ENCODE peak calls at places on chromosomes 6 and 20, in six cellular contexts. One of them, this sample, is unnamed.

GRCh38 chr6:117206951-117207687 is 58.2 kb upstream of the VGLL2 start:
- DNase-seq in naive thymus-derived CD4-positive, alpha-beta T cell: no peak
- DNase-seq in A549: no peak
- DNase-seq in stimulated activated CD8-positive, alpha-beta memory T cell treated with anti-CD3 and anti-CD28 coated beads, Interleukin-4, amount 100 ng/mL, for 4 hours: no peak
- DNase-seq in NCI-H1092: no peak
- DNase-seq in AG10803: no peak
- DNase-seq in this sample: peak

GRCh38 chr6:36314221-36315014 is 22.3 kb downstream of the BNIP5 start:
- DNase-seq in naive thymus-derived CD4-positive, alpha-beta T cell: no peak
- DNase-seq in A549: no peak
- DNase-seq in stimulated activated CD8-positive, alpha-beta memory T cell treated with anti-CD3 and anti-CD28 coated beads, Interleukin-4, amount 100 ng/mL, for 4 hours: no peak
- DNase-seq in NCI-H1092: no peak
- DNase-seq in AG10803: no peak
- DNase-seq in this sample: no peak

GRCh38 chr6:156703719-156704118 is 73.5 kb upstream of the ARID1B start:
- DNase-seq in naive thymus-derived CD4-positive, alpha-beta T cell: no peak
- DNase-seq in A549: no peak
- DNase-seq in stimulated activated CD8-positive, alpha-beta memory T cell treated with anti-CD3 and anti-CD28 coated beads, Interleukin-4, amount 100 ng/mL, for 4 hours: no peak
- DNase-seq in NCI-H1092: no peak
- DNase-seq in AG10803: peak
- DNase-seq in this sample: no peak

GRCh38 chr6:40627316-40627715 is 40.2 kb upstream of the LRFN2 start:
- DNase-seq in naive thymus-derived CD4-positive, alpha-beta T cell: no peak
- DNase-seq in A549: no peak
- DNase-seq in stimulated activated CD8-positive, alpha-beta memory T cell treated with anti-CD3 and anti-CD28 coated beads, Interleukin-4, amount 100 ng/mL, for 4 hours: no peak
- DNase-seq in NCI-H1092: no peak
- DNase-seq in AG10803: no peak
- DNase-seq in this sample: peak

GRCh38 chr6:142828030-142828429 is 116.9 kb downstream of the HIVEP2 start:
- DNase-seq in naive thymus-derived CD4-positive, alpha-beta T cell: no peak
- DNase-seq in A549: no peak
- DNase-seq in stimulated activated CD8-positive, alpha-beta memory T cell treated with anti-CD3 and anti-CD28 coated beads, Interleukin-4, amount 100 ng/mL, for 4 hours: no peak
- DNase-seq in NCI-H1092: no peak
- DNase-seq in AG10803: no peak
- DNase-seq in this sample: no peak

GRCh38 chr20:14727485-14728170 is 390.2 kb upstream of the FLRT3 start:
- DNase-seq in naive thymus-derived CD4-positive, alpha-beta T cell: no peak
- DNase-seq in A549: no peak
- DNase-seq in stimulated activated CD8-positive, alpha-beta memory T cell treated with anti-CD3 and anti-CD28 coated beads, Interleukin-4, amount 100 ng/mL, for 4 hours: no peak
- DNase-seq in NCI-H1092: no peak
- DNase-seq in AG10803: peak
- DNase-seq in this sample: no peak

GRCh38 chr6:168385858-168386735 is 54.9 kb upstream of the SMOC2 start:
- DNase-seq in naive thymus-derived CD4-positive, alpha-beta T cell: no peak
- DNase-seq in A549: no peak
- DNase-seq in stimulated activated CD8-positive, alpha-beta memory T cell treated with anti-CD3 and anti-CD28 coated beads, Interleukin-4, amount 100 ng/mL, for 4 hours: no peak
- DNase-seq in NCI-H1092: peak
- DNase-seq in AG10803: no peak
- DNase-seq in this sample: no peak

GRCh38 chr6:135871878-135872277 is 20.4 kb downstream of the PDE7B start:
- DNase-seq in naive thymus-derived CD4-positive, alpha-beta T cell: no peak
- DNase-seq in A549: no peak
- DNase-seq in stimulated activated CD8-positive, alpha-beta memory T cell treated with anti-CD3 and anti-CD28 coated beads, Interleukin-4, amount 100 ng/mL, for 4 hours: no peak
- DNase-seq in NCI-H1092: no peak
- DNase-seq in AG10803: peak
- DNase-seq in this sample: no peak

GRCh38 chr6:144745434-144745833 is 460.3 kb downstream of the UTRN start:
- DNase-seq in naive thymus-derived CD4-positive, alpha-beta T cell: no peak
- DNase-seq in A549: no peak
- DNase-seq in stimulated activated CD8-positive, alpha-beta memory T cell treated with anti-CD3 and anti-CD28 coated beads, Interleukin-4, amount 100 ng/mL, for 4 hours: no peak
- DNase-seq in NCI-H1092: no peak
- DNase-seq in AG10803: peak
- DNase-seq in this sample: peak

GRCh38 chr6:145829950-145830349 is 15.4 kb upstream of the FBXO30 start:
- DNase-seq in naive thymus-derived CD4-positive, alpha-beta T cell: no peak
- DNase-seq in A549: no peak
- DNase-seq in stimulated activated CD8-positive, alpha-beta memory T cell treated with anti-CD3 and anti-CD28 coated beads, Interleukin-4, amount 100 ng/mL, for 4 hours: no peak
- DNase-seq in NCI-H1092: no peak
- DNase-seq in AG10803: no peak
- DNase-seq in this sample: no peak

GRCh38 chr20:4488407-4489339 is 233.0 kb upstream of the PRND start:
- DNase-seq in naive thymus-derived CD4-positive, alpha-beta T cell: no peak
- DNase-seq in A549: no peak
- DNase-seq in stimulated activated CD8-positive, alpha-beta memory T cell treated with anti-CD3 and anti-CD28 coated beads, Interleukin-4, amount 100 ng/mL, for 4 hours: no peak
- DNase-seq in NCI-H1092: no peak
- DNase-seq in AG10803: peak
- DNase-seq in this sample: no peak

GRCh38 chr20:38152175-38153010 is 12.7 kb downstream of the TGM2 start:
- DNase-seq in naive thymus-derived CD4-positive, alpha-beta T cell: no peak
- DNase-seq in A549: peak
- DNase-seq in stimulated activated CD8-positive, alpha-beta memory T cell treated with anti-CD3 and anti-CD28 coated beads, Interleukin-4, amount 100 ng/mL, for 4 hours: no peak
- DNase-seq in NCI-H1092: peak
- DNase-seq in AG10803: no peak
- DNase-seq in this sample: no peak

GRCh38 chr6:37638414-37639079 is 59.1 kb downstream of the MDGA1 start:
- DNase-seq in naive thymus-derived CD4-positive, alpha-beta T cell: no peak
- DNase-seq in A549: no peak
- DNase-seq in stimulated activated CD8-positive, alpha-beta memory T cell treated with anti-CD3 and anti-CD28 coated beads, Interleukin-4, amount 100 ng/mL, for 4 hours: no peak
- DNase-seq in NCI-H1092: no peak
- DNase-seq in AG10803: peak
- DNase-seq in this sample: peak

GRCh38 chr6:6724319-6725119 is 136.0 kb downstream of the LY86 start:
- DNase-seq in naive thymus-derived CD4-positive, alpha-beta T cell: peak
- DNase-seq in A549: peak
- DNase-seq in stimulated activated CD8-positive, alpha-beta memory T cell treated with anti-CD3 and anti-CD28 coated beads, Interleukin-4, amount 100 ng/mL, for 4 hours: no peak
- DNase-seq in NCI-H1092: no peak
- DNase-seq in AG10803: peak
- DNase-seq in this sample: peak

GRCh38 chr20:4401601-4402000 is 320.1 kb upstream of the PRND start:
- DNase-seq in naive thymus-derived CD4-positive, alpha-beta T cell: no peak
- DNase-seq in A549: no peak
- DNase-seq in stimulated activated CD8-positive, alpha-beta memory T cell treated with anti-CD3 and anti-CD28 coated beads, Interleukin-4, amount 100 ng/mL, for 4 hours: no peak
- DNase-seq in NCI-H1092: no peak
- DNase-seq in AG10803: peak
- DNase-seq in this sample: no peak

GRCh38 chr20:59185809-59186208 is 22.2 kb downstream of the ZNF831 start:
- DNase-seq in naive thymus-derived CD4-positive, alpha-beta T cell: no peak
- DNase-seq in A549: no peak
- DNase-seq in stimulated activated CD8-positive, alpha-beta memory T cell treated with anti-CD3 and anti-CD28 coated beads, Interleukin-4, amount 100 ng/mL, for 4 hours: no peak
- DNase-seq in NCI-H1092: no peak
- DNase-seq in AG10803: no peak
- DNase-seq in this sample: no peak

GRCh38 chr6:72974276-72974675 is 251.0 kb downstream of the KHDC1L start:
- DNase-seq in naive thymus-derived CD4-positive, alpha-beta T cell: no peak
- DNase-seq in A549: no peak
- DNase-seq in stimulated activated CD8-positive, alpha-beta memory T cell treated with anti-CD3 and anti-CD28 coated beads, Interleukin-4, amount 100 ng/mL, for 4 hours: no peak
- DNase-seq in NCI-H1092: peak
- DNase-seq in AG10803: no peak
- DNase-seq in this sample: no peak

GRCh38 chr6:14079433-14079832 is 38.1 kb upstream of the CD83 start:
- DNase-seq in naive thymus-derived CD4-positive, alpha-beta T cell: no peak
- DNase-seq in A549: no peak
- DNase-seq in stimulated activated CD8-positive, alpha-beta memory T cell treated with anti-CD3 and anti-CD28 coated beads, Interleukin-4, amount 100 ng/mL, for 4 hours: no peak
- DNase-seq in NCI-H1092: no peak
- DNase-seq in AG10803: no peak
- DNase-seq in this sample: peak

GRCh38 chr6:41801380-41801779 is 13.9 kb downstream of the TOMM6 start:
- DNase-seq in naive thymus-derived CD4-positive, alpha-beta T cell: no peak
- DNase-seq in A549: no peak
- DNase-seq in stimulated activated CD8-positive, alpha-beta memory T cell treated with anti-CD3 and anti-CD28 coated beads, Interleukin-4, amount 100 ng/mL, for 4 hours: no peak
- DNase-seq in NCI-H1092: no peak
- DNase-seq in AG10803: peak
- DNase-seq in this sample: peak

GRCh38 chr6:146775227-146775626 is 176.5 kb downstream of the ADGB start:
- DNase-seq in naive thymus-derived CD4-positive, alpha-beta T cell: no peak
- DNase-seq in A549: no peak
- DNase-seq in stimulated activated CD8-positive, alpha-beta memory T cell treated with anti-CD3 and anti-CD28 coated beads, Interleukin-4, amount 100 ng/mL, for 4 hours: no peak
- DNase-seq in NCI-H1092: no peak
- DNase-seq in AG10803: no peak
- DNase-seq in this sample: peak

GRCh38 chr20:51563141-51563596 is 20.6 kb upstream of the NFATC2 start:
- DNase-seq in naive thymus-derived CD4-positive, alpha-beta T cell: no peak
- DNase-seq in A549: no peak
- DNase-seq in stimulated activated CD8-positive, alpha-beta memory T cell treated with anti-CD3 and anti-CD28 coated beads, Interleukin-4, amount 100 ng/mL, for 4 hours: no peak
- DNase-seq in NCI-H1092: no peak
- DNase-seq in AG10803: peak
- DNase-seq in this sample: no peak

GRCh38 chr6:167774881-167775280 is 51.8 kb upstream of the AFDN start:
- DNase-seq in naive thymus-derived CD4-positive, alpha-beta T cell: no peak
- DNase-seq in A549: no peak
- DNase-seq in stimulated activated CD8-positive, alpha-beta memory T cell treated with anti-CD3 and anti-CD28 coated beads, Interleukin-4, amount 100 ng/mL, for 4 hours: no peak
- DNase-seq in NCI-H1092: no peak
- DNase-seq in AG10803: no peak
- DNase-seq in this sample: no peak

GRCh38 chr6:126753616-126754015 is 364.9 kb upstream of the RSPO3 start:
- DNase-seq in naive thymus-derived CD4-positive, alpha-beta T cell: no peak
- DNase-seq in A549: no peak
- DNase-seq in stimulated activated CD8-positive, alpha-beta memory T cell treated with anti-CD3 and anti-CD28 coated beads, Interleukin-4, amount 100 ng/mL, for 4 hours: no peak
- DNase-seq in NCI-H1092: no peak
- DNase-seq in AG10803: peak
- DNase-seq in this sample: no peak

GRCh38 chr6:81696505-81696904 is 56.0 kb downstream of the TENT5A start:
- DNase-seq in naive thymus-derived CD4-positive, alpha-beta T cell: no peak
- DNase-seq in A549: no peak
- DNase-seq in stimulated activated CD8-positive, alpha-beta memory T cell treated with anti-CD3 and anti-CD28 coated beads, Interleukin-4, amount 100 ng/mL, for 4 hours: no peak
- DNase-seq in NCI-H1092: no peak
- DNase-seq in AG10803: no peak
- DNase-seq in this sample: no peak

GRCh38 chr6:144285798-144286502 is 815 bp downstream of the UTRN start:
- DNase-seq in naive thymus-derived CD4-positive, alpha-beta T cell: peak
- DNase-seq in A549: peak
- DNase-seq in stimulated activated CD8-positive, alpha-beta memory T cell treated with anti-CD3 and anti-CD28 coated beads, Interleukin-4, amount 100 ng/mL, for 4 hours: no peak
- DNase-seq in NCI-H1092: no peak
- DNase-seq in AG10803: peak
- DNase-seq in this sample: peak

GRCh38 chr20:5001174-5002076 is at the start of gene SLC23A2:
- DNase-seq in naive thymus-derived CD4-positive, alpha-beta T cell: peak
- DNase-seq in A549: peak
- DNase-seq in stimulated activated CD8-positive, alpha-beta memory T cell treated with anti-CD3 and anti-CD28 coated beads, Interleukin-4, amount 100 ng/mL, for 4 hours: peak
- DNase-seq in NCI-H1092: no peak
- DNase-seq in AG10803: no peak
- DNase-seq in this sample: peak

GRCh38 chr6:167350322-167350721 is 25.4 kb downstream of the TTLL2 start:
- DNase-seq in naive thymus-derived CD4-positive, alpha-beta T cell: no peak
- DNase-seq in A549: no peak
- DNase-seq in stimulated activated CD8-positive, alpha-beta memory T cell treated with anti-CD3 and anti-CD28 coated beads, Interleukin-4, amount 100 ng/mL, for 4 hours: no peak
- DNase-seq in NCI-H1092: no peak
- DNase-seq in AG10803: no peak
- DNase-seq in this sample: no peak

GRCh38 chr20:37095108-37095608 is 639 bp downstream of the RBL1 start:
- DNase-seq in naive thymus-derived CD4-positive, alpha-beta T cell: peak
- DNase-seq in A549: no peak
- DNase-seq in stimulated activated CD8-positive, alpha-beta memory T cell treated with anti-CD3 and anti-CD28 coated beads, Interleukin-4, amount 100 ng/mL, for 4 hours: no peak
- DNase-seq in NCI-H1092: no peak
- DNase-seq in AG10803: no peak
- DNase-seq in this sample: peak

GRCh38 chr6:82083646-82084045 is 163.9 kb downstream of the IBTK start:
- DNase-seq in naive thymus-derived CD4-positive, alpha-beta T cell: no peak
- DNase-seq in A549: no peak
- DNase-seq in stimulated activated CD8-positive, alpha-beta memory T cell treated with anti-CD3 and anti-CD28 coated beads, Interleukin-4, amount 100 ng/mL, for 4 hours: no peak
- DNase-seq in NCI-H1092: no peak
- DNase-seq in AG10803: no peak
- DNase-seq in this sample: no peak

GRCh38 chr6:71621918-71622519 is 264.3 kb upstream of the RIMS1 start:
- DNase-seq in naive thymus-derived CD4-positive, alpha-beta T cell: no peak
- DNase-seq in A549: no peak
- DNase-seq in stimulated activated CD8-positive, alpha-beta memory T cell treated with anti-CD3 and anti-CD28 coated beads, Interleukin-4, amount 100 ng/mL, for 4 hours: no peak
- DNase-seq in NCI-H1092: no peak
- DNase-seq in AG10803: peak
- DNase-seq in this sample: peak

GRCh38 chr6:76682842-76683241 is 610.4 kb upstream of the IMPG1 start:
- DNase-seq in naive thymus-derived CD4-positive, alpha-beta T cell: no peak
- DNase-seq in A549: no peak
- DNase-seq in stimulated activated CD8-positive, alpha-beta memory T cell treated with anti-CD3 and anti-CD28 coated beads, Interleukin-4, amount 100 ng/mL, for 4 hours: no peak
- DNase-seq in NCI-H1092: no peak
- DNase-seq in AG10803: no peak
- DNase-seq in this sample: peak

GRCh38 chr20:24658920-24659660 is 189.7 kb downstream of the SYNDIG1 start:
- DNase-seq in naive thymus-derived CD4-positive, alpha-beta T cell: no peak
- DNase-seq in A549: no peak
- DNase-seq in stimulated activated CD8-positive, alpha-beta memory T cell treated with anti-CD3 and anti-CD28 coated beads, Interleukin-4, amount 100 ng/mL, for 4 hours: no peak
- DNase-seq in NCI-H1092: peak
- DNase-seq in AG10803: no peak
- DNase-seq in this sample: no peak